ENCODE peak calls at places on chromosomes 13 and 19, in four cellular contexts. B is ACHN, O is HS-5, N is mucosa of gallbladder. M is an unnamed sample.

GRCh38 chr13:21020176-21020575 is 41.2 kb downstream of the LATS2 start:
- DNase-seq in B (no peak), O (no peak), N (no peak), M (no peak)

GRCh38 chr13:44397766-44398223 is 24.2 kb downstream of the SERP2 start:
- DNase-seq in B (no peak), O (no peak), N (no peak), M (no peak)

GRCh38 chr13:41696163-41697003 is 239.0 kb downstream of the RGCC start:
- DNase-seq in B (peak), O (peak), N (peak), M (peak)

GRCh38 chr13:110726726-110727125 is 13.2 kb downstream of the ING1 start:
- DNase-seq in B (no peak), O (no peak), N (no peak), M (no peak)

GRCh38 chr19:13053238-13053637 is 49.4 kb downstream of the LYL1 start:
- DNase-seq in B (no peak), O (no peak), N (no peak), M (no peak)

GRCh38 chr19:34988119-34988518 is 12.0 kb upstream of the GRAMD1A start:
- DNase-seq in B (no peak), O (no peak), N (no peak), M (no peak)

GRCh38 chr19:50908311-50908710 is 2.9 kb downstream of the KLK4 start:
- DNase-seq in B (no peak), O (no peak), N (no peak), M (no peak)

GRCh38 chr13:111338841-111339240 is 18.4 kb downstream of the TEX29 start:
- DNase-seq in B (no peak), O (no peak), N (peak), M (no peak)

GRCh38 chr13:47679391-47679790 is 321.7 kb downstream of the SUCLA2 start:
- DNase-seq in B (no peak), O (no peak), N (no peak), M (no peak)

GRCh38 chr13:51177188-51177587 is 45.0 kb upstream of the FAM124A start:
- DNase-seq in B (no peak), O (no peak), N (no peak), M (no peak)

GRCh38 chr13:72820156-72820897 is 38.4 kb downstream of the PIBF1 start:
- DNase-seq in B (no peak), O (peak), N (no peak), M (no peak)

GRCh38 chr19:16249826-16250434 is 52.2 kb downstream of the AP1M1 start:
- DNase-seq in B (no peak), O (peak), N (no peak), M (peak)

GRCh38 chr13:51770681-51771417 is 33.1 kb downstream of the DHRS12 start:
- DNase-seq in B (no peak), O (no peak), N (no peak), M (no peak)

GRCh38 chr13:99206226-99206625 is 5.6 kb downstream of the UBAC2 start:
- DNase-seq in B (no peak), O (no peak), N (no peak), M (no peak)

GRCh38 chr13:111339366-111340143 is 19.1 kb downstream of the TEX29 start:
- DNase-seq in B (no peak), O (no peak), N (peak), M (no peak)